ENCODE peak calls at places on chromosomes 7 and 10, in nine cellular contexts. T is Panc1, R is astrocyte of the spinal cord, C is colonic mucosa, U is BE2C, P is psoas muscle, S is right lobe of liver, Q is IMR-90, O is lower leg skin. X is an unnamed sample.
A peak's percentile ranks its signal among the peaks of the same experiment; 100 is the strongest.

GRCh38 chr7:151250181-151251095 is 1.9 kb upstream of the SMARCD3 start:
- DNase-seq in C (no peak), Q (no peak), S (no peak), U (no peak), T (no peak), P (peak; percentile 30), R (no peak), O (no peak), X (no peak)

GRCh38 chr10:116809528-116810500 is 39.5 kb upstream of the ENO4 start:
- DNase-seq in U (peak; percentile 32), R (no peak), P (no peak), Q (no peak), S (no peak), C (peak; percentile 23), T (no peak), O (peak; percentile 77), X (peak; percentile 5)

GRCh38 chr7:151773795-151774194 is 103.1 kb downstream of the PRKAG2 start:
- DNase-seq in Q (no peak), P (no peak), C (no peak), T (no peak), U (no peak), O (peak; percentile 82), S (peak; percentile 39), R (no peak), X (no peak)

GRCh38 chr7:108348913-108349312 is 107.3 kb downstream of the NRCAM start:
- DNase-seq in C (no peak), S (no peak), R (peak; percentile 70), T (no peak), O (no peak), U (no peak), P (no peak), Q (peak; percentile 29), X (peak; percentile 93)

GRCh38 chr7:65902306-65902705 is 29.4 kb downstream of the VKORC1L1 start:
- DNase-seq in P (no peak), O (no peak), R (no peak), S (no peak), Q (no peak), C (no peak), T (no peak), U (no peak), X (no peak)

GRCh38 chr7:76358478-76359110 is at the start of gene YWHAG:
- DNase-seq in R (peak; percentile 88), C (peak; percentile 90), Q (peak; percentile 85), P (peak; percentile 96), T (no peak), U (peak; percentile 93), S (peak; percentile 95), O (peak; percentile 98), X (peak; percentile 78)

GRCh38 chr7:70349031-70349430 is 750.8 kb downstream of the AUTS2 start:
- DNase-seq in R (no peak), C (no peak), O (no peak), U (no peak), P (no peak), S (no peak), Q (no peak), T (no peak), X (no peak)

GRCh38 chr10:93710333-93710909 is 8.0 kb upstream of the FRA10AC1 start:
- DNase-seq in U (peak; percentile 20), P (no peak), Q (no peak), O (no peak), T (no peak), S (peak; percentile 60), R (no peak), C (no peak), X (no peak)

GRCh38 chr10:11713963-11714362 is 28.2 kb upstream of the ECHDC3 start:
- DNase-seq in T (no peak), O (no peak), R (no peak), Q (no peak), P (no peak), U (no peak), S (no peak), C (no peak), X (no peak)

GRCh38 chr10:61900829-61901783 is at the start of gene ARID5B:
- DNase-seq in U (peak; percentile 62), Q (peak; percentile 72), C (peak; percentile 86), O (no peak), T (no peak), S (no peak), R (peak; percentile 75), P (no peak), X (peak; percentile 80)

GRCh38 chr7:149717481-149717880 is 55.9 kb downstream of the ZNF467 start:
- DNase-seq in U (no peak), T (no peak), P (no peak), Q (no peak), R (no peak), S (no peak), C (no peak), O (no peak), X (no peak)

GRCh38 chr7:12553421-12553820 is 17.1 kb upstream of the SCIN start:
- DNase-seq in O (no peak), P (no peak), C (no peak), T (no peak), Q (no peak), R (no peak), U (no peak), S (no peak), X (no peak)

DNA sequence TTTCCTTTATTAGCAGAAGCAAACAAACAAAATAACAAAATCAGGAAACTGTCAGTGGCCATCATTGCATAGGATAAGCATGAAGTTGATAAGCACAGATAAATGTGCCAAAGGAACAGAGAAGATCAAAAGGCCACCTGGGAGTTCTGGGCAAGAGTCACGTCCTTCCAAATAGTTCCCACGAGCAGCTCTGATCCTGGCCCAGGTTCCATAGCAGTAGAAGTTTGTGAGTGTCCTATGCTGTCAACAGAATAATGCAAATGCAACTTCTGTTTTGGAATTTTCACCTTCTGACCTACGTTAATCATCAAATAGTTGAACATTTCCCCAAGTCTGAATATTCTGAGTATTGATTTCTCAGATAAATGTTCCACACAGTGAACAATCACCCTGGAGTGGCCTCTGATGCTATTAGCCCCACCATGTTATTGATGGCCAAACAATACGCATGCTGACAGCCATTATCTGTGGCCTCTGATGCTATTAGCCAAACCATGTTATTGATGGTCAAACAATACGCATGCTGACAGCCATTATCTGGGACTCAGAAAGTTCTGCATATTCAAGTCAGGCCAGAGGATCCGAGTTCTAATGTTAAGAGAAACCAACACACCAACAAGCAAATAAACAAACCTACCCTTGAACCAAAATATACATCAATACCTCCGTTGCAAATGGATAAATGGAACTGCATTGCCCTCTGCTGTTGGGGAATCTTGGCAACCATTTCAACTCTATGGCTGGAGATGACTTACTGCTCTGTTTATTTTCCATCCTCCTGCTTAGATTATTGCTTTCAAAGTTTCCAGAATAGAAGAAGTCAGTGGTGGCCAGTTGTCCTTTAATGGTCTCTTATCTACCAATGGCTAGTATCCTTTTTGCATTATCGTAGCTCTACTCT is 63.3 kb downstream of the MRC1 start:
- DNase-seq in Q (peak; percentile 21), C (peak; percentile 22), R (peak; percentile 7), T (peak; percentile 24), O (no peak), S (no peak), P (no peak), U (peak; percentile 36), X (peak; percentile 52)
- H3K4me3 ChIP-seq in Q (no peak overlapping the region), C (no peak overlapping the region), R (no peak overlapping the region), T (no peak overlapping the region), O (no peak overlapping the region), S (no peak overlapping the region), P (no peak overlapping the region), U (no peak overlapping the region), X (no peak overlapping the region)

DNA sequence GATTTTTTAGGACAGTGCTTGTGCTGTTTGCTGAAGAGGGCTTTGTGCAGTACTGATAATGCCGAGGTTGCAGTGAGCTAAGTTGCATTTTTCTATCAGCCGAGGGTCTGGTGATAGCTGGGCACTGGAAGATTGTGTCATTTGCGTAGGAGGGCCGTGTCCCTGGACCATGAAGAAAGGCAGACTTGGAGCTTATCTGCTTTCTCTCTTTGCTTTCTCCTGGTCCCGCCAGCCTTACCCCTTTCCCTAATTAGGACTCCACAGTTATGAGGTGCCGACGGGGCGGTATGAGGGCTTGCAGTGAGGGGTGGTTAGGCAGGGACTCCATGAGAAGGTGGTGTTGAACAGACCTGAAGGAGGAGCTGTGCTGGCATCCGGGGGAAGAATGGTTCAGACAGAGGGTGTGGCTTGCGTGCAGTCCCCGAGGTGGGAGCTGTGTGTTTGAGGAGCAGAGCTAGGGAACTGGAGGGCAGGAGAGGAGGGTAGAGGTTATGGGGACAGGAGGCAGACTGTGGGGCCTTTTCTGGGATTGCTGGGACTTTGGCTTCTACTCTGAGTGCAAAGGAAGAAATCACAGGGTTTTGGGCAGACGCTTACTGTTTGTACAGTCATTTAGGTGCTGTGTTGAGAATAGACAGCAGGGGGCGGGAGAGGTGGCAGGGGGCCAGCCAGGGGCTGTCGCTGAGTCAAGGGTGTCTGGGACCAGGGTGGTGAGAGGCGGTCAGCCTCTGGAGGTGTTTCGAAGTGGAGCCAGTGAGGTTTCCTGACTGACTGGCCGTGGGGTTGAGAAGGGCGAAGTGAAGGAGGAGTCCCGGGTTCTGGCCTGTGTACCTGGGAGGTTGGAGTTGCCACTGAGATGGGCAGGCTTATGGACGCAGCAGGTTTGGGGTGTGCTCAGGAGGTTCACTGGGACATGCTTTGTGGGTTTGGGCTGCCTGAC is 43.4 kb downstream of the PRF1 start:
- DNase-seq in C (peak; percentile 63), P (peak; percentile 63), Q (peak; percentile 34), S (no peak), T (no peak), R (peak; percentile 72), O (no peak), U (peak; percentile 79), X (peak; percentile 63)
- TF ChIP-seq CTCF in C (peak; percentile 37), P (peak; percentile 44), Q (peak; percentile 58), S (peak; percentile 49), T (peak; percentile 78), R (peak; percentile 50), O (no peak), U (peak; percentile 71), X (peak; percentile 45)

GRCh38 chr10:80319725-80320290 is 30.4 kb upstream of the MAT1A start:
- DNase-seq in R (no peak), C (no peak), O (no peak), S (no peak), P (no peak), Q (no peak), U (no peak), T (no peak), X (no peak)
- H3K4me3 ChIP-seq in R (no peak overlapping the region), C (no peak overlapping the region), O (no peak overlapping the region), S (no peak overlapping the region), P (no peak overlapping the region), Q (no peak overlapping the region), U (no peak overlapping the region), T (no peak overlapping the region), X (no peak overlapping the region)

DNA sequence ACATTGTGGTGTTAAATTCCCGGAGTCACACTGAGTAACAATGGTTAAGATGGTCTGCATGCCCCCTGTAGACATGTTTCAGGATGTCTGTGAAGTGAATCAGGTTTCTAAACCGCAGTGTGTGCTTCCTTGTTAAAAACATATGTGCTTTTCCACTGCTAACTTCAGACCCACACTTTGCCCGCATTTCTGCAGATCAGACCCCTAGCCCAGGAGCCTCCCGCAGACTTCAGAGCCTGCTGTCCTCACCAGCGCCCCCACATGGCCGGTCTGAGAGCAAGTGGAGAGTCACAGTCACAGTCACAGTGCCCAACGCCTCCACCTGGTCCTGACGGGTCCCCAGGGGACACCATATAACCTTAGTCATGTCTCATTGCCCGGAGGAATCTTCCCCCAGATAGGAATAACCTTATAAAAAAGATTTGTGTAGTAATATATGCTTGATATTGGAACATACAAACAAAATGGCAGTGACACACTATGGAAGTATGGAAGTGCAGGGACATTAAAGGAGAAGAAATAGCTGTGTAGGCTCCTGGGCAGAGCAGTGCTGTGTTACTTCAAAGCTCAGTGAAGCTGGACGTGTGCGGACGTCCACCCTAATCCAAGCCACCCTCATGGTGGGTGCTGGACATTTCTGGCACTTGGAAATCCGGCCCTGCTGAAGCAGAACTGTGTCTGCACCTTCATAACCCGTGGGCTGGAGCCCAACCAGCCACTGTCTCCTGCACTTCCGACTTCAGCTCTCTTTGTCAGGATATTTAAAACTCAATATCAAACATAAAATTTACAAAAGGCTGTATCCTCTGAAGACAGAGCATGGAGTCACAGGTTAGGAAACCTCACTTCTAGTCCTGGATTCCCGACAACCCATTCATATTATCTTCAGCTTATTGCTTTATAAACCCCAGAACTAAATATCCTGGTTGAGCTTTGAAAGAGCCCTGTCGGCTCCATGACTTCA is 29.0 kb downstream of the GSTO2 start:
- DNase-seq in P (no peak), U (peak; percentile 49), O (peak; percentile 84), R (peak; percentile 91), C (no peak), T (no peak), S (no peak), Q (peak; percentile 89), X (peak; percentile 77)
- TF ChIP-seq CTCF in P (no peak), U (peak; percentile 47), O (no peak), R (peak; percentile 84), C (no peak), T (peak; percentile 83), S (no peak), Q (peak; percentile 63), X (peak; percentile 56)